ENCODE peak calls at places on chromosomes 11 and 22, in five cellular contexts. D, X, M, B and E are unnamed samples.

GRCh38 chr11:10489444-10489785 is 34.4 kb downstream of the AMPD3 start:
- DNase-seq in M (no peak), B (no peak), X (no peak), D (no peak), E (no peak)

GRCh38 chr11:61851128-61851899 is 23.2 kb downstream of the FADS2 start:
- DNase-seq in X (no peak), B (no peak), D (no peak), M (no peak), E (no peak)

GRCh38 chr11:34408580-34409172 is 30.1 kb upstream of the CAT start:
- DNase-seq in B (no peak), X (no peak), D (no peak), M (no peak), E (no peak)

GRCh38 chr11:78379039-78379670 is 38.5 kb downstream of the GAB2 start:
- DNase-seq in X (no peak), M (no peak), D (no peak), B (no peak), E (no peak)

GRCh38 chr22:50561401-50562074 is 1.2 kb downstream of the SYCE3 start:
- DNase-seq in D (no peak), M (no peak), X (no peak), B (no peak), E (no peak)

GRCh38 chr11:122720482-122720881 is 65.0 kb downstream of the UBASH3B start:
- DNase-seq in X (no peak), M (no peak), D (no peak), B (no peak), E (peak; percentile 15)

GRCh38 chr11:13462311-13462927 is 603 bp downstream of the BTBD10 start:
- DNase-seq in X (peak; percentile 31), D (peak; percentile 58), M (peak; percentile 84), B (no peak), E (peak; percentile 39)

GRCh38 chr11:126229782-126230540 is 18.4 kb downstream of the FAM118B start:
- DNase-seq in X (no peak), D (no peak), B (no peak), M (no peak), E (no peak)

GRCh38 chr11:72244317-72245231 is 598 bp upstream of the PHOX2A start:
- DNase-seq in D (no peak), M (peak; percentile 83), B (no peak), X (no peak), E (no peak)

GRCh38 chr22:20869234-20869633 is 10.4 kb downstream of the SNAP29 start:
- DNase-seq in X (no peak), B (no peak), D (no peak), M (no peak), E (no peak)
- TF ChIP-seq SUZ12 in X (no peak), B (no peak), D (no peak), M (no peak), E (no peak)

GRCh38 chr11:77249427-77249826 is 52.1 kb downstream of the GDPD4 start:
- DNase-seq in X (no peak), D (no peak), M (no peak), B (no peak), E (no peak)
- TF ChIP-seq SUZ12 in X (no peak), D (no peak), M (no peak), B (no peak), E (no peak)

GRCh38 chr22:40325315-40325714 is 21.0 kb upstream of the ADSL start:
- DNase-seq in X (no peak), B (no peak), M (no peak), D (no peak), E (no peak)
- TF ChIP-seq SUZ12 in X (no peak), B (no peak), M (no peak), D (no peak), E (no peak)

DNA sequence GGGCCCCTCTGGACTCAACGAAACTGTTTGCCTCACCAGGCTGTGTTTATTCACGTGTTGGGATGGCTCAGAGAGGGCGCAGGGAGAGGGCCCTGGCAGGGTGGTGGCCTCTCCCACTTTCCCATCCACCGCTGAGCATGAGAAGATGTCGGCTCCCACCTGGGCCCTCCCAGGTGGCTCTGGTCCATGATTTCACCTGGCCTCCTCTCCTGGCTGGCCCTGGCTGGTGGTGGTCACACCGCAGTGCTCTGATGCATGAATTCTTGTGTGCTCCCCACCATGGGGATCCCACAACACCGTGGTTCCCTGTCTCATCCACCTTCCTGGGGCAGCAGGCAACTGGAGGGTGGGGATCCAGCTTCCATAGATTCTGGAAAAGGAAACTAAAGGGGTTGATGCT is 13.4 kb downstream of the RTL6 start:
- DNase-seq in B (no peak), M (no peak), X (no peak), D (no peak), E (no peak)
- TF ChIP-seq SUZ12 in B (no peak), M (no peak), X (no peak), D (no peak), E (no peak)

GRCh38 chr11:110432713-110433392 is 3.1 kb downstream of the FDX1 start:
- DNase-seq in B (no peak), D (no peak), M (no peak), X (no peak), E (no peak)
- TF ChIP-seq SUZ12 in B (no peak), D (no peak), M (no peak), X (no peak), E (no peak)

GRCh38 chr11:106765849-106766248 is 252.4 kb downstream of the GUCY1A2 start:
- DNase-seq in B (no peak), X (no peak), D (no peak), M (no peak), E (no peak)
- TF ChIP-seq SUZ12 in B (no peak), X (no peak), D (no peak), M (no peak), E (no peak)

GRCh38 chr11:2105536-2105935 is 33.7 kb downstream of the IGF2 start:
- DNase-seq in B (no peak), M (no peak), X (no peak), D (no peak), E (no peak)
- TF ChIP-seq SUZ12 in B (no peak), M (no peak), X (no peak), D (no peak), E (no peak)

GRCh38 chr11:64138413-64138812 is 27.5 kb downstream of the MACROD1 start:
- DNase-seq in B (no peak), D (no peak), M (no peak), X (no peak), E (no peak)
- TF ChIP-seq SUZ12 in B (no peak), D (no peak), M (no peak), X (no peak), E (no peak)

GRCh38 chr22:31126128-31126868 is 3.5 kb downstream of the INPP5J start:
- DNase-seq in B (no peak), D (no peak), X (no peak), M (no peak), E (no peak)
- TF ChIP-seq SUZ12 in B (no peak), D (no peak), X (no peak), M (no peak), E (no peak)